ENCODE peak calls at places on chromosomes 4 and X, in nine cellular contexts. I, D, M, C, A, E, F, W and H are unnamed samples.

GRCh38 chr4:21795091-21795490 is 153.5 kb downstream of the KCNIP4 start:
- DNase-seq in E (no peak), I (peak; percentile 7), W (no peak), F (no peak), A (no peak), M (peak; percentile 11), C (peak; percentile 55), D (no peak), H (no peak)

GRCh38 chr4:56055027-56055976 is 106.6 kb downstream of the CEP135 start:
- DNase-seq in A (no peak), D (no peak), M (no peak), F (no peak), W (peak; percentile 20), C (peak; percentile 42), I (no peak), E (no peak), H (no peak)

GRCh38 chr4:140851032-140851636 is 94.9 kb upstream of the TBC1D9 start:
- DNase-seq in E (no peak), D (no peak), I (peak; percentile 75), M (peak; percentile 39), W (peak; percentile 64), C (peak; percentile 27), F (peak; percentile 38), A (no peak), H (no peak)

GRCh38 chrX:103378990-103379389 is 2.7 kb downstream of the BEX3 start:
- DNase-seq in I (no peak), M (no peak), D (no peak), F (no peak), C (no peak), E (no peak), A (no peak), W (no peak), H (no peak)

GRCh38 chrX:48472225-48472624 is 2.2 kb upstream of the SLC38A5 start:
- DNase-seq in C (no peak), M (no peak), A (no peak), W (no peak), I (no peak), E (no peak), D (no peak), F (no peak), H (no peak)

GRCh38 chrX:77675986-77676385 is 110.0 kb downstream of the ATRX start:
- DNase-seq in C (no peak), M (no peak), F (no peak), I (no peak), A (no peak), E (no peak), D (no peak), W (no peak), H (no peak)

GRCh38 chrX:150446151-150446550 is 83.0 kb downstream of the MAMLD1 start:
- DNase-seq in I (no peak), C (no peak), E (no peak), M (no peak), A (no peak), F (no peak), W (no peak), D (no peak), H (no peak)

GRCh38 chr4:186881521-186882220 is 158.0 kb upstream of the FAT1 start:
- DNase-seq in E (no peak), C (peak; percentile 91), W (no peak), A (no peak), D (no peak), M (peak; percentile 16), F (no peak), I (peak; percentile 40), H (no peak)

GRCh38 chrX:18591834-18592233 is 80.1 kb downstream of the RS1 start:
- DNase-seq in C (no peak), I (no peak), W (no peak), F (no peak), A (no peak), E (no peak), M (no peak), D (no peak), H (no peak)

GRCh38 chrX:72130762-72131231 is 918 bp downstream of the RTL5 start:
- DNase-seq in D (no peak), E (no peak), F (no peak), I (no peak), C (no peak), M (no peak), A (no peak), W (no peak), H (no peak)

GRCh38 chrX:14832151-14832550 is 40.7 kb downstream of the FANCB start:
- DNase-seq in M (peak; percentile 8), I (peak; percentile 13), A (no peak), W (no peak), F (no peak), C (peak; percentile 62), D (no peak), E (no peak), H (no peak)

GRCh38 chr4:99088485-99089365 is at the start of gene ADH5:
- DNase-seq in M (peak; percentile 80), E (peak; percentile 89), C (peak; percentile 71), D (peak; percentile 94), W (peak; percentile 91), I (peak; percentile 96), F (peak; percentile 80), A (peak; percentile 86), H (peak; percentile 94)

GRCh38 chr4:156195914-156196313 is 242.2 kb upstream of the CTSO start:
- DNase-seq in E (no peak), C (no peak), F (no peak), W (no peak), D (no peak), A (no peak), I (no peak), M (no peak), H (no peak)

GRCh38 chr4:37760840-37761239 is 65.6 kb upstream of the PGM2 start:
- DNase-seq in F (no peak), C (peak; percentile 18), W (no peak), M (no peak), A (no peak), E (no peak), D (no peak), I (no peak), H (no peak)

GRCh38 chr4:113435893-113436292 is 325.6 kb downstream of the CAMK2D start:
- DNase-seq in E (no peak), D (no peak), M (peak; percentile 74), W (peak; percentile 58), I (peak; percentile 63), F (no peak), A (no peak), C (peak; percentile 92), H (no peak)

GRCh38 chrX:122770581-122770980 is 413.5 kb upstream of the GRIA3 start:
- DNase-seq in D (no peak), I (no peak), M (no peak), W (no peak), E (no peak), A (no peak), F (no peak), C (peak; percentile 55), H (no peak)

GRCh38 chr4:157819693-157820464 is 352.9 kb downstream of the GASK1B start:
- DNase-seq in A (no peak), M (no peak), E (no peak), D (peak; percentile 35), C (no peak), F (no peak), W (no peak), I (no peak), H (no peak)

GRCh38 chr4:186201535-186202230 is 10.3 kb downstream of the CYP4V2 start:
- DNase-seq in M (no peak), A (peak; percentile 58), W (peak; percentile 56), E (peak; percentile 46), I (peak; percentile 69), D (no peak), F (no peak), C (no peak), H (peak; percentile 56)

GRCh38 chrX:10618911-10619310 is 1.5 kb downstream of the MID1 start:
- DNase-seq in F (no peak), W (no peak), M (no peak), E (no peak), I (no peak), C (no peak), A (no peak), D (no peak), H (no peak)

GRCh38 chrX:8548446-8548845 is 83.8 kb downstream of the VCX3B start:
- DNase-seq in M (no peak), W (no peak), D (no peak), C (peak; percentile 7), A (no peak), E (no peak), F (no peak), I (no peak), H (no peak)